ENCODE peak calls at places on chromosomes 11 and 22, in four cellular contexts. O is AG08396; A is stimulated activated CD8-positive, alpha-beta memory T cell treated with anti-CD3 and anti-CD28 coated beads, Interleukin-4, amount 100 ng/mL, for 48 hours; B is uterus. E is an unnamed sample.

GRCh38 chr11:36683823-36684222 is 85.8 kb upstream of the RAG2 start:
- DNase-seq in O (no peak), A (no peak), B (no peak), E (no peak)

GRCh38 chr11:76523147-76523546 is 78.3 kb downstream of the EMSY start:
- DNase-seq in O (no peak), A (no peak), B (no peak), E (no peak)

GRCh38 chr11:55838452-55838851 is at the start of gene OR5D16:
- DNase-seq in O (no peak), A (no peak), B (no peak), E (no peak)

GRCh38 chr11:66815646-66816045 is 27.6 kb upstream of the RCE1 start:
- DNase-seq in O (no peak), A (no peak), B (no peak), E (no peak)

GRCh38 chr22:25062378-25063095 is 110.0 kb downstream of the KIAA1671 start:
- DNase-seq in O (no peak), A (peak), B (no peak), E (no peak)

GRCh38 chr22:42964994-42965699 is 49.8 kb downstream of the PACSIN2 start:
- DNase-seq in O (no peak), A (no peak), B (no peak), E (no peak)

GRCh38 chr11:70536051-70536877 is 137.9 kb downstream of the CTTN start:
- DNase-seq in O (no peak), A (no peak), B (no peak), E (no peak)

GRCh38 chr22:32469799-32470212 is 4.8 kb upstream of the FBXO7 start:
- DNase-seq in O (peak), A (no peak), B (peak), E (no peak)

GRCh38 chr11:2732940-2733628 is 33.3 kb upstream of the KCNQ1OT1 start:
- DNase-seq in O (no peak), A (no peak), B (no peak), E (no peak)

GRCh38 chr11:95256204-95256819 is 25.3 kb upstream of the SESN3 start:
- DNase-seq in O (no peak), A (no peak), B (no peak), E (no peak)

GRCh38 chr11:65699306-65699705 is 12.7 kb upstream of the KAT5 start:
- DNase-seq in O (no peak), A (no peak), B (no peak), E (no peak)

GRCh38 chr11:27718853-27719574 is 18.8 kb upstream of the BDNF start:
- DNase-seq in O (peak), A (no peak), B (no peak), E (no peak)

GRCh38 chr11:126548576-126549272 is 193.2 kb downstream of the ST3GAL4 start:
- DNase-seq in O (no peak), A (no peak), B (no peak), E (no peak)

GRCh38 chr22:35477911-35478582 is 62.6 kb upstream of the RASD2 start:
- DNase-seq in O (peak), A (no peak), B (peak), E (no peak)

GRCh38 chr11:80993561-80993960 is 1552.7 kb upstream of the TENM4 start:
- DNase-seq in O (no peak), A (no peak), B (no peak), E (no peak)

GRCh38 chr22:43850529-43850928 is 11.8 kb downstream of the SULT4A1 start:
- DNase-seq in O (no peak), A (no peak), B (no peak), E (no peak)

GRCh38 chr11:75668508-75669297 is at the start of gene MAP6:
- DNase-seq in O (peak), A (peak), B (no peak), E (peak)

GRCh38 chr11:68550485-68550817 is 89.9 kb downstream of the PPP6R3 start:
- DNase-seq in O (no peak), A (peak), B (no peak), E (no peak)

GRCh38 chr11:63917685-63918523 is 940 bp upstream of the RCOR2 start:
- DNase-seq in O (peak), A (peak), B (peak), E (no peak)

E was measured in activated B cell treated with CpG ODN at 0.5 μM for 24 hours.